ENCODE peak calls at places on chromosomes 1 and 21, in seven cellular contexts. One of them, this sample, is unnamed.

GRCh38 chr1:1361982-1362423 is 3.6 kb upstream of the MXRA8 start:
- DNase-seq in breast epithelium: peak; percentile 61
- DNase-seq in HCT116: no peak
- DNase-seq in HepG2: peak; percentile 75
- DNase-seq in stomach: no peak
- DNase-seq in esophagus muscularis mucosa: no peak
- DNase-seq in prostate gland: no peak
- DNase-seq in this sample: no peak

GRCh38 chr21:46221664-46222435 is 6.7 kb downstream of the LSS start:
- DNase-seq in breast epithelium: peak; percentile 24
- DNase-seq in HCT116: no peak
- DNase-seq in HepG2: no peak
- DNase-seq in stomach: no peak
- DNase-seq in esophagus muscularis mucosa: no peak
- DNase-seq in prostate gland: no peak
- DNase-seq in this sample: no peak

GRCh38 chr1:19676438-19676922 is 11.8 kb downstream of the HTR6 start:
- DNase-seq in breast epithelium: no peak
- DNase-seq in HCT116: no peak
- DNase-seq in HepG2: peak; percentile 38
- DNase-seq in stomach: peak; percentile 43
- DNase-seq in esophagus muscularis mucosa: peak; percentile 92
- DNase-seq in prostate gland: no peak
- DNase-seq in this sample: peak; percentile 37

GRCh38 chr1:30649321-30649991 is 73.9 kb downstream of the MATN1 start:
- DNase-seq in breast epithelium: no peak
- DNase-seq in HCT116: no peak
- DNase-seq in HepG2: no peak
- DNase-seq in stomach: peak; percentile 59
- DNase-seq in esophagus muscularis mucosa: no peak
- DNase-seq in prostate gland: no peak
- DNase-seq in this sample: no peak

GRCh38 chr1:27940297-27940696 is 5.5 kb downstream of the SMPDL3B start:
- DNase-seq in breast epithelium: no peak
- DNase-seq in HCT116: no peak
- DNase-seq in HepG2: peak; percentile 43
- DNase-seq in stomach: peak; percentile 59
- DNase-seq in esophagus muscularis mucosa: no peak
- DNase-seq in prostate gland: no peak
- DNase-seq in this sample: peak; percentile 44

GRCh38 chr1:3983181-3983580 is 83.1 kb upstream of the C1orf174 start:
- DNase-seq in breast epithelium: no peak
- DNase-seq in HCT116: no peak
- DNase-seq in HepG2: no peak
- DNase-seq in stomach: no peak
- DNase-seq in esophagus muscularis mucosa: no peak
- DNase-seq in prostate gland: no peak
- DNase-seq in this sample: no peak

GRCh38 chr1:17304155-17304826 is 3.7 kb upstream of the PADI4 start:
- DNase-seq in breast epithelium: no peak
- DNase-seq in HCT116: no peak
- DNase-seq in HepG2: no peak
- DNase-seq in stomach: no peak
- DNase-seq in esophagus muscularis mucosa: no peak
- DNase-seq in prostate gland: no peak
- DNase-seq in this sample: no peak

GRCh38 chr1:55839221-55839620 is 624.1 kb upstream of the USP24 start:
- DNase-seq in breast epithelium: no peak
- DNase-seq in HCT116: no peak
- DNase-seq in HepG2: no peak
- DNase-seq in stomach: no peak
- DNase-seq in esophagus muscularis mucosa: no peak
- DNase-seq in prostate gland: no peak
- DNase-seq in this sample: no peak

GRCh38 chr1:233636503-233636877 is 22.6 kb downstream of the KCNK1 start:
- DNase-seq in breast epithelium: no peak
- DNase-seq in HCT116: no peak
- DNase-seq in HepG2: no peak
- DNase-seq in stomach: no peak
- DNase-seq in esophagus muscularis mucosa: peak; percentile 74
- DNase-seq in prostate gland: no peak
- DNase-seq in this sample: no peak

GRCh38 chr21:34648739-34649297 is 20.0 kb upstream of the CLIC6 start:
- DNase-seq in breast epithelium: no peak
- DNase-seq in HCT116: no peak
- DNase-seq in HepG2: no peak
- DNase-seq in stomach: peak; percentile 48
- DNase-seq in esophagus muscularis mucosa: no peak
- DNase-seq in prostate gland: no peak
- DNase-seq in this sample: no peak

GRCh38 chr1:155206891-155207577 is 663 bp downstream of the THBS3 start:
- DNase-seq in breast epithelium: peak; percentile 92
- DNase-seq in HCT116: no peak
- DNase-seq in HepG2: peak; percentile 72
- DNase-seq in stomach: peak; percentile 92
- DNase-seq in esophagus muscularis mucosa: peak; percentile 97
- DNase-seq in prostate gland: peak; percentile 81
- DNase-seq in this sample: peak; percentile 81
- TF ChIP-seq POLR2AphosphoS5 in breast epithelium: no peak
- TF ChIP-seq POLR2AphosphoS5 in HCT116: peak; percentile 38
- TF ChIP-seq POLR2AphosphoS5 in HepG2: no peak
- TF ChIP-seq POLR2AphosphoS5 in stomach: peak; percentile 41
- TF ChIP-seq POLR2AphosphoS5 in esophagus muscularis mucosa: peak; percentile 60
- TF ChIP-seq POLR2AphosphoS5 in prostate gland: peak; percentile 63
- TF ChIP-seq POLR2AphosphoS5 in this sample: no peak

DNA sequence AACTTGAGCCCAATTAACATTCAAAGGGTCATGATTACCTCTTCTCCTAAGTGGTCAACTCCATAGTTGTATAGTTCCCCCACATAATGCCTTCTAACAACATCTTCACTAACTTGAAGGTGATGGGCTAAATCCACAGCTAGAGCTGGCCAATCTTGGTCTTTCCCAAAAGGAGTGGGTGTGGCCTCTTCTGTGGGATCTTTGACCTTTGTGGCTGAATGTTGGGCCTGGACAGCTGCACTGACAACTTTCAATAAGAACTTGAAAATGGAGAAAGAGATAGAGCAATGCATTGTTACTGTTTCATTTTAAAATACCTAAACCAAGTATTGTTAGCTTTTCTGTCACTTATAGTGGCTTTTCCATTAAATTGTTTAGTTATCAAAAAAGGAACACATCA is 59.2 kb downstream of the IARS2 start:
- DNase-seq in breast epithelium: no peak
- DNase-seq in HCT116: no peak
- DNase-seq in HepG2: no peak
- DNase-seq in stomach: no peak
- DNase-seq in esophagus muscularis mucosa: no peak
- DNase-seq in prostate gland: no peak
- DNase-seq in this sample: no peak
- H3K4me1 ChIP-seq in breast epithelium: no peaks in the 10 kb centered on the region
- H3K4me1 ChIP-seq in HCT116: no peaks in the 10 kb centered on the region
- H3K4me1 ChIP-seq in HepG2: no peaks in the 10 kb centered on the region
- H3K4me1 ChIP-seq in stomach: peaks cover 26% of the 10 kb centered on the region
- H3K4me1 ChIP-seq in esophagus muscularis mucosa: peaks cover 34% of the 10 kb centered on the region
- H3K4me1 ChIP-seq in prostate gland: no peaks in the 10 kb centered on the region
- H3K4me1 ChIP-seq in this sample: peaks cover 3% of the 10 kb centered on the region

DNA sequence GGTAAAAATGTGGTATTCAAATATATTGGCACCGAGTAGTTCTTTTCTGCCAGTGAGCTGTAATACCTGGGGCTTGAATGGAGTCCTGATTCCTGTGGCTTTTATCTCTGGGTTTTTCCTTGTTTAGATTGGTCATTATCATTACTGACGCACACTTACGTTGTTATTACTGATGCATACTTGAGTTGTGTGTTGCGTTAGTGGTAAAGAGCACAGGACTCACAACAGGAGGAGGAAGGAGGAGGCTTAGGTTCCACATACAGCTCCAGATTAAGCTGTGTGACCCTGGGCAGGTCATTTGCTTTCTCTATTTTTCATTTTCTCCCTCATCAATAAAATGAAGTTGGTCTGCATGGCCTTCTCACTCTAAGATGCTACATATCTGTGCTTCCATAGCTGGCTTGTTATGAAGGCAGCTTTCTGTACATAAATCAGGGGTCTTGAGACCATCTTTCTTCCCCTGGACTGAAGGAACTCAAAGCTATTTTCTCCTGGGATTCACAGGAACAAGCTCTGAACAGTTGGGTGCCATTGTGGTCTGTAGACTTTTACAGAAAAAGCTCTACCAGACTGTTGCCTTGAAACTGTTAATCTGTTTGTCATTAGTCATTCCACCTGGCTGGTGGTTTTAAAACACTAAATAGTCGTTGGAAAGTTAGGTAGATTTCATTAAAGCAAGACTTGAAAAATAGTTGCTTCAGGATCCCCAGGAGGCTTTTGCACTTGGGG is 5.6 kb downstream of the ARID1A start:
- DNase-seq in breast epithelium: no peak
- DNase-seq in HCT116: no peak
- DNase-seq in HepG2: no peak
- DNase-seq in stomach: no peak
- DNase-seq in esophagus muscularis mucosa: no peak
- DNase-seq in prostate gland: no peak
- DNase-seq in this sample: no peak
- TF ChIP-seq POLR2AphosphoS5 in breast epithelium: no peak
- TF ChIP-seq POLR2AphosphoS5 in HCT116: no peak
- TF ChIP-seq POLR2AphosphoS5 in HepG2: no peak
- TF ChIP-seq POLR2AphosphoS5 in stomach: no peak
- TF ChIP-seq POLR2AphosphoS5 in esophagus muscularis mucosa: no peak
- TF ChIP-seq POLR2AphosphoS5 in prostate gland: no peak
- TF ChIP-seq POLR2AphosphoS5 in this sample: no peak

GRCh38 chr1:89897347-89898133 is 76.7 kb downstream of the LRRC8D start:
- DNase-seq in breast epithelium: no peak
- DNase-seq in HCT116: no peak
- DNase-seq in HepG2: no peak
- DNase-seq in stomach: no peak
- DNase-seq in esophagus muscularis mucosa: no peak
- DNase-seq in prostate gland: no peak
- DNase-seq in this sample: no peak

GRCh38 chr1:89894802-89895201 is 74.0 kb downstream of the LRRC8D start:
- DNase-seq in breast epithelium: no peak
- DNase-seq in HCT116: no peak
- DNase-seq in HepG2: no peak
- DNase-seq in stomach: no peak
- DNase-seq in esophagus muscularis mucosa: no peak
- DNase-seq in prostate gland: no peak
- DNase-seq in this sample: no peak

GRCh38 chr1:89896105-89896942 is 75.5 kb downstream of the LRRC8D start:
- DNase-seq in breast epithelium: no peak
- DNase-seq in HCT116: no peak
- DNase-seq in HepG2: no peak
- DNase-seq in stomach: no peak
- DNase-seq in esophagus muscularis mucosa: no peak
- DNase-seq in prostate gland: no peak
- DNase-seq in this sample: no peak

GRCh38 chr1:89892816-89893215 is 72.0 kb downstream of the LRRC8D start:
- DNase-seq in breast epithelium: no peak
- DNase-seq in HCT116: no peak
- DNase-seq in HepG2: no peak
- DNase-seq in stomach: no peak
- DNase-seq in esophagus muscularis mucosa: no peak
- DNase-seq in prostate gland: no peak
- DNase-seq in this sample: no peak

GRCh38 chr1:89894210-89894668 is 73.4 kb downstream of the LRRC8D start:
- DNase-seq in breast epithelium: no peak
- DNase-seq in HCT116: no peak
- DNase-seq in HepG2: no peak
- DNase-seq in stomach: no peak
- DNase-seq in esophagus muscularis mucosa: no peak
- DNase-seq in prostate gland: no peak
- DNase-seq in this sample: peak; percentile 86
- H3K4me1 ChIP-seq in breast epithelium: no peaks in the 10 kb centered on the region
- H3K4me1 ChIP-seq in HCT116: peaks cover 8% of the 10 kb centered on the region
- H3K4me1 ChIP-seq in HepG2: peaks cover 47% of the 10 kb centered on the region
- H3K4me1 ChIP-seq in stomach: peaks cover 15% of the 10 kb centered on the region
- H3K4me1 ChIP-seq in esophagus muscularis mucosa: peaks cover 7% of the 10 kb centered on the region
- H3K4me1 ChIP-seq in prostate gland: no peaks in the 10 kb centered on the region
- H3K4me1 ChIP-seq in this sample: peaks cover 60% of the 10 kb centered on the region

GRCh38 chr1:85615536-85615935 is 35.0 kb downstream of the CCN1 start:
- DNase-seq in breast epithelium: no peak
- DNase-seq in HCT116: no peak
- DNase-seq in HepG2: no peak
- DNase-seq in stomach: no peak
- DNase-seq in esophagus muscularis mucosa: no peak
- DNase-seq in prostate gland: no peak
- DNase-seq in this sample: no peak
- TF ChIP-seq POLR2AphosphoS5 in breast epithelium: no peak
- TF ChIP-seq POLR2AphosphoS5 in HCT116: no peak
- TF ChIP-seq POLR2AphosphoS5 in HepG2: no peak
- TF ChIP-seq POLR2AphosphoS5 in stomach: no peak
- TF ChIP-seq POLR2AphosphoS5 in esophagus muscularis mucosa: no peak
- TF ChIP-seq POLR2AphosphoS5 in prostate gland: no peak
- TF ChIP-seq POLR2AphosphoS5 in this sample: no peak

DNA sequence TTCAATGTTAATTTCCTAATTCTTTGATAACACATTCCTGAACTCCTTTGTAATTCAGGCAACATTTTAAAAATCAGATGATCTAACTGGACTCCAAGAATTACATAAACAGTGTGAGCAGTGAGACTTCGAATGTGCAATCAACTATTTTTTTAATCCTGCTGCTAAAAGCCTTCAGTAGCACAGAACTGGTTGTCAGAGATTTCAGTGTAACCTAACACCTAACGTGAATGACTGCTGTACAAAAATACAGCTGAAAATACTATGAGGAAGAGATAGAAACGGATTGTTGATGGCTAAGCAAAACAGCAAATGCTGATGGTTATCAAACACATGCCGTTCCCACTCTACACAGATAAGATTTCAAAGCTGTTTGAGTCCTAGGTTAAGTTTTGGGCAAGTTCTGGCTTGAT is 46.1 kb downstream of the APP start:
- DNase-seq in breast epithelium: no peak
- DNase-seq in HCT116: no peak
- DNase-seq in HepG2: no peak
- DNase-seq in stomach: no peak
- DNase-seq in esophagus muscularis mucosa: no peak
- DNase-seq in prostate gland: no peak
- DNase-seq in this sample: peak; percentile 84
- H3K4me1 ChIP-seq in breast epithelium: peaks cover 8% of the 10 kb centered on the region
- H3K4me1 ChIP-seq in HCT116: no peaks in the 10 kb centered on the region
- H3K4me1 ChIP-seq in HepG2: peaks cover 38% of the 10 kb centered on the region
- H3K4me1 ChIP-seq in stomach: peaks cover 72% of the 10 kb centered on the region
- H3K4me1 ChIP-seq in esophagus muscularis mucosa: peaks cover 71% of the 10 kb centered on the region
- H3K4me1 ChIP-seq in prostate gland: peaks cover 14% of the 10 kb centered on the region
- H3K4me1 ChIP-seq in this sample: peaks cover 58% of the 10 kb centered on the region

GRCh38 chr21:15079276-15079675 is 14.5 kb upstream of the NRIP1 start:
- DNase-seq in breast epithelium: no peak
- DNase-seq in HCT116: no peak
- DNase-seq in HepG2: no peak
- DNase-seq in stomach: no peak
- DNase-seq in esophagus muscularis mucosa: no peak
- DNase-seq in prostate gland: no peak
- DNase-seq in this sample: no peak

GRCh38 chr21:15071012-15071411 is 6.2 kb upstream of the NRIP1 start:
- DNase-seq in breast epithelium: no peak
- DNase-seq in HCT116: no peak
- DNase-seq in HepG2: no peak
- DNase-seq in stomach: no peak
- DNase-seq in esophagus muscularis mucosa: no peak
- DNase-seq in prostate gland: no peak
- DNase-seq in this sample: no peak

GRCh38 chr21:15080504-15080903 is 15.7 kb upstream of the NRIP1 start:
- DNase-seq in breast epithelium: no peak
- DNase-seq in HCT116: no peak
- DNase-seq in HepG2: no peak
- DNase-seq in stomach: no peak
- DNase-seq in esophagus muscularis mucosa: no peak
- DNase-seq in prostate gland: no peak
- DNase-seq in this sample: no peak

GRCh38 chr21:15077529-15077928 is 12.7 kb upstream of the NRIP1 start:
- DNase-seq in breast epithelium: no peak
- DNase-seq in HCT116: no peak
- DNase-seq in HepG2: no peak
- DNase-seq in stomach: no peak
- DNase-seq in esophagus muscularis mucosa: no peak
- DNase-seq in prostate gland: no peak
- DNase-seq in this sample: no peak

GRCh38 chr21:15076730-15077129 is 11.9 kb upstream of the NRIP1 start:
- DNase-seq in breast epithelium: no peak
- DNase-seq in HCT116: no peak
- DNase-seq in HepG2: no peak
- DNase-seq in stomach: no peak
- DNase-seq in esophagus muscularis mucosa: no peak
- DNase-seq in prostate gland: no peak
- DNase-seq in this sample: no peak
- TF ChIP-seq POLR2AphosphoS5 in breast epithelium: no peak
- TF ChIP-seq POLR2AphosphoS5 in HCT116: no peak
- TF ChIP-seq POLR2AphosphoS5 in HepG2: no peak
- TF ChIP-seq POLR2AphosphoS5 in stomach: no peak
- TF ChIP-seq POLR2AphosphoS5 in esophagus muscularis mucosa: no peak
- TF ChIP-seq POLR2AphosphoS5 in prostate gland: no peak
- TF ChIP-seq POLR2AphosphoS5 in this sample: no peak

This sample was measured in endothelial cell of umbilical vein.